ENCODE peak calls at places on chromosomes 2 and 18, in four cellular contexts. One of them, this sample, is unnamed.

GRCh38 chr2:45577426-45577825 is 33.6 kb downstream of the SRBD1 start:
- DNase-seq in HFFc6: no peak
- DNase-seq in endothelial cell of umbilical vein: no peak
- DNase-seq in fibroblast of lung: no peak
- DNase-seq in this sample: no peak

GRCh38 chr2:216574046-216574445 is 59.2 kb upstream of the IGFBP2 start:
- DNase-seq in HFFc6: no peak
- DNase-seq in endothelial cell of umbilical vein: no peak
- DNase-seq in fibroblast of lung: no peak
- DNase-seq in this sample: no peak

GRCh38 chr2:234178309-234179030 is 128.0 kb downstream of the SPP2 start:
- DNase-seq in HFFc6: no peak
- DNase-seq in endothelial cell of umbilical vein: peak
- DNase-seq in fibroblast of lung: no peak
- DNase-seq in this sample: no peak

GRCh38 chr2:145599761-145600160 is 1079.8 kb upstream of the ZEB2 start:
- DNase-seq in HFFc6: peak
- DNase-seq in endothelial cell of umbilical vein: no peak
- DNase-seq in fibroblast of lung: peak
- DNase-seq in this sample: no peak

GRCh38 chr2:95359501-95359930 is 43.0 kb upstream of the FAHD2A start:
- DNase-seq in HFFc6: no peak
- DNase-seq in endothelial cell of umbilical vein: no peak
- DNase-seq in fibroblast of lung: no peak
- DNase-seq in this sample: no peak

GRCh38 chr2:162929571-162929970 is 91.0 kb upstream of the KCNH7 start:
- DNase-seq in HFFc6: no peak
- DNase-seq in endothelial cell of umbilical vein: no peak
- DNase-seq in fibroblast of lung: no peak
- DNase-seq in this sample: no peak

GRCh38 chr2:25176541-25177368 is 8.4 kb upstream of the POMC start:
- DNase-seq in HFFc6: no peak
- DNase-seq in endothelial cell of umbilical vein: no peak
- DNase-seq in fibroblast of lung: no peak
- DNase-seq in this sample: no peak

GRCh38 chr18:32770651-32771168 is 2.1 kb downstream of the KLHL14 start:
- DNase-seq in HFFc6: no peak
- DNase-seq in endothelial cell of umbilical vein: no peak
- DNase-seq in fibroblast of lung: no peak
- DNase-seq in this sample: no peak

GRCh38 chr2:104870249-104870816 is 16.4 kb downstream of the POU3F3 start:
- DNase-seq in HFFc6: no peak
- DNase-seq in endothelial cell of umbilical vein: no peak
- DNase-seq in fibroblast of lung: no peak
- DNase-seq in this sample: no peak

GRCh38 chr2:202335791-202336467 is 40.2 kb upstream of the BMPR2 start:
- DNase-seq in HFFc6: no peak
- DNase-seq in endothelial cell of umbilical vein: peak
- DNase-seq in fibroblast of lung: no peak
- DNase-seq in this sample: no peak

GRCh38 chr18:41113885-41114482 is 841.0 kb upstream of the PIK3C3 start:
- DNase-seq in HFFc6: no peak
- DNase-seq in endothelial cell of umbilical vein: no peak
- DNase-seq in fibroblast of lung: peak
- DNase-seq in this sample: no peak

GRCh38 chr2:35410431-35411061 is 945.0 kb upstream of the CRIM1 start:
- DNase-seq in HFFc6: peak
- DNase-seq in endothelial cell of umbilical vein: peak
- DNase-seq in fibroblast of lung: peak
- DNase-seq in this sample: no peak

GRCh38 chr2:23427976-23428375 is 43.0 kb downstream of the KLHL29 start:
- DNase-seq in HFFc6: no peak
- DNase-seq in endothelial cell of umbilical vein: no peak
- DNase-seq in fibroblast of lung: no peak
- DNase-seq in this sample: no peak

GRCh38 chr2:169259402-169259801 is 102.9 kb downstream of the LRP2 start:
- DNase-seq in HFFc6: no peak
- DNase-seq in endothelial cell of umbilical vein: no peak
- DNase-seq in fibroblast of lung: no peak
- DNase-seq in this sample: no peak

GRCh38 chr18:59593291-59593717 is 103.9 kb downstream of the CCBE1 start:
- DNase-seq in HFFc6: peak
- DNase-seq in endothelial cell of umbilical vein: no peak
- DNase-seq in fibroblast of lung: no peak
- DNase-seq in this sample: peak

GRCh38 chr2:169087757-169088379 is 18.5 kb downstream of the DHRS9 start:
- DNase-seq in HFFc6: no peak
- DNase-seq in endothelial cell of umbilical vein: no peak
- DNase-seq in fibroblast of lung: no peak
- DNase-seq in this sample: no peak

GRCh38 chr2:173077506-173078177 is 2.0 kb downstream of the MAP3K20 start:
- DNase-seq in HFFc6: no peak
- DNase-seq in endothelial cell of umbilical vein: peak
- DNase-seq in fibroblast of lung: peak
- DNase-seq in this sample: no peak

GRCh38 chr2:150271952-150272351 is 215.5 kb downstream of the RND3 start:
- DNase-seq in HFFc6: peak
- DNase-seq in endothelial cell of umbilical vein: no peak
- DNase-seq in fibroblast of lung: peak
- DNase-seq in this sample: no peak

GRCh38 chr2:30894498-30895119 is 87.4 kb upstream of the CAPN13 start:
- DNase-seq in HFFc6: no peak
- DNase-seq in endothelial cell of umbilical vein: no peak
- DNase-seq in fibroblast of lung: no peak
- DNase-seq in this sample: no peak

GRCh38 chr2:118865106-118865505 is 17.7 kb upstream of the EN1 start:
- DNase-seq in HFFc6: peak
- DNase-seq in endothelial cell of umbilical vein: peak
- DNase-seq in fibroblast of lung: peak
- DNase-seq in this sample: no peak

DNA sequence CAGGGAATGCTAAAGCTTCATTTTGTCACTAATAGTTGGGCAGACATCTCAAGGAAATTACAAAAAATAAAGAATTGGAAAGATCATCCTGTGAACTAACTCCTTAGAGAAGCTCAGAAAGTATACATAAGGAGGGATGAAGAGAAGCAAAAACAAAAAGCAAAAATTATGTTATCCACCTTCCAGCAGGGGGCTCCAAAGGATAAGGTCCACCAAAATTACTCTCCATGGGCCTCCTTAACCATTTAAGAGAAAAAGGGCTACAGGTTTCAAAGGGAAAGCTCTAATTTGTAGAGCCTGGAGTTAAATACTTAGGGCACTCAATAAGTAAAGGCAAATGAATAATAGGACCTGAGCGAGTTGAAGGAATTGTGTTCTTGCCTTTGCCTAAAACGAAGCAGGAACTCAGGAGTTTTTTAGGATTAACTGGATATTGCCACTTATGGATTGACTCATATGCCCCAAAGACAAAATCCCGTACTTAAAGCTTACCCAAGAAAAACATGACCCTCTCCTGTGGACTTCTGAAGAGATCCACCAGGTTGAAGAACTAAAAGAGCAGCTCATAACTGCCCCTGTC is 1167.9 kb downstream of the DSC3 start:
- DNase-seq in HFFc6: peak
- DNase-seq in endothelial cell of umbilical vein: peak
- DNase-seq in fibroblast of lung: peak
- DNase-seq in this sample: no peak
- TF ChIP-seq CTCF in HFFc6: peak
- TF ChIP-seq CTCF in endothelial cell of umbilical vein: peak
- TF ChIP-seq CTCF in fibroblast of lung: peak
- TF ChIP-seq CTCF in this sample: peak

DNA sequence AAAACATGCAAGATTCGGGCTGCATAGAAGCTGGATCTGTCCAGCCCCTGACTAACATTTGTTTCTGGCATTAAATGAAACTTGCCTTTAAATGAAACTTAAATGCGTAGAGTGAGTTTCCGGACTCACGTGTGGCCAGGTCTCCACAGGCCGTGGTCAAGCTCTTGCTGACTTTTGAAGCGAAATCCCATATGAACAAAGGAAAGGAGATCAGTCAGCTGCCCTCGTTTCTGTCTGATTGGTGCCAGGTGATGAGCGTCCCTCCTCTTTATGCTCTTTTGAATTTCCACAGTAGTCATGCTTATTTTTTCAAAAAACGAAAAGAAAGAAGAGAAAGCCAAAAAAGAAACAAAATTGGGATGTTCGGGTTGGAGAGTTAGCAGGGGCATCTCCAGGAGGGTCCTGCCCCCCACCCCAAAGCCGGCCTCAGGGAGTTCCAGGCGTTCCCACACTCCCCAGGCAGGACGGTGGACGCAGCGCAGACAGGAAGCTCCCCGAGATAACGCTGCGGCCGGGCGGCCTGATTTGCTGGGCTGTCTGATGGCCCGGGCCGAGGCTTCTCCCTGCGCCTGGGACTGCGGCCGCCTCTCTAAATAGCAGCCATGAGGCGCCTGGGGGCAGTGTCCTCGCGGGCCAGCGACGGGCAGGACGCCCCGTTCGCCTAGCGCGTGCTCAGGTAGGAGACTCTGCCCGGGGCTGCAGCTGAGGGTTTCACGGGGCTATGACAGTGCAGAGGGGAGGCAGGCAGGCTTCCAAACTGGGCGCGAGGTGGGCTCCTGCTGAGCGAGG is at the start of gene COLEC11:
- DNase-seq in HFFc6: no peak
- DNase-seq in endothelial cell of umbilical vein: peak
- DNase-seq in fibroblast of lung: no peak
- DNase-seq in this sample: no peak
- TF ChIP-seq CTCF in HFFc6: peak
- TF ChIP-seq CTCF in endothelial cell of umbilical vein: no peak
- TF ChIP-seq CTCF in fibroblast of lung: peak
- TF ChIP-seq CTCF in this sample: peak

GRCh38 chr2:208819190-208819589 is 412.6 kb downstream of the PTH2R start:
- DNase-seq in HFFc6: no peak
- DNase-seq in endothelial cell of umbilical vein: no peak
- DNase-seq in fibroblast of lung: no peak
- DNase-seq in this sample: no peak

GRCh38 chr2:208820289-208820688 is 413.7 kb downstream of the PTH2R start:
- DNase-seq in HFFc6: no peak
- DNase-seq in endothelial cell of umbilical vein: no peak
- DNase-seq in fibroblast of lung: no peak
- DNase-seq in this sample: no peak
- TF ChIP-seq CTCF in HFFc6: peak
- TF ChIP-seq CTCF in endothelial cell of umbilical vein: no peak
- TF ChIP-seq CTCF in fibroblast of lung: no peak
- TF ChIP-seq CTCF in this sample: no peak

GRCh38 chr2:132654968-132655367 is 15.0 kb downstream of the LYPD1 start:
- DNase-seq in HFFc6: no peak
- DNase-seq in endothelial cell of umbilical vein: no peak
- DNase-seq in fibroblast of lung: no peak
- DNase-seq in this sample: no peak

GRCh38 chr2:132656213-132656612 is 13.8 kb downstream of the LYPD1 start:
- DNase-seq in HFFc6: peak
- DNase-seq in endothelial cell of umbilical vein: no peak
- DNase-seq in fibroblast of lung: peak
- DNase-seq in this sample: no peak

GRCh38 chr2:132652501-132652900 is 17.5 kb downstream of the LYPD1 start:
- DNase-seq in HFFc6: no peak
- DNase-seq in endothelial cell of umbilical vein: no peak
- DNase-seq in fibroblast of lung: no peak
- DNase-seq in this sample: no peak

GRCh38 chr2:132646805-132647115 is 23.2 kb downstream of the LYPD1 start:
- DNase-seq in HFFc6: no peak
- DNase-seq in endothelial cell of umbilical vein: no peak
- DNase-seq in fibroblast of lung: no peak
- DNase-seq in this sample: no peak

DNA sequence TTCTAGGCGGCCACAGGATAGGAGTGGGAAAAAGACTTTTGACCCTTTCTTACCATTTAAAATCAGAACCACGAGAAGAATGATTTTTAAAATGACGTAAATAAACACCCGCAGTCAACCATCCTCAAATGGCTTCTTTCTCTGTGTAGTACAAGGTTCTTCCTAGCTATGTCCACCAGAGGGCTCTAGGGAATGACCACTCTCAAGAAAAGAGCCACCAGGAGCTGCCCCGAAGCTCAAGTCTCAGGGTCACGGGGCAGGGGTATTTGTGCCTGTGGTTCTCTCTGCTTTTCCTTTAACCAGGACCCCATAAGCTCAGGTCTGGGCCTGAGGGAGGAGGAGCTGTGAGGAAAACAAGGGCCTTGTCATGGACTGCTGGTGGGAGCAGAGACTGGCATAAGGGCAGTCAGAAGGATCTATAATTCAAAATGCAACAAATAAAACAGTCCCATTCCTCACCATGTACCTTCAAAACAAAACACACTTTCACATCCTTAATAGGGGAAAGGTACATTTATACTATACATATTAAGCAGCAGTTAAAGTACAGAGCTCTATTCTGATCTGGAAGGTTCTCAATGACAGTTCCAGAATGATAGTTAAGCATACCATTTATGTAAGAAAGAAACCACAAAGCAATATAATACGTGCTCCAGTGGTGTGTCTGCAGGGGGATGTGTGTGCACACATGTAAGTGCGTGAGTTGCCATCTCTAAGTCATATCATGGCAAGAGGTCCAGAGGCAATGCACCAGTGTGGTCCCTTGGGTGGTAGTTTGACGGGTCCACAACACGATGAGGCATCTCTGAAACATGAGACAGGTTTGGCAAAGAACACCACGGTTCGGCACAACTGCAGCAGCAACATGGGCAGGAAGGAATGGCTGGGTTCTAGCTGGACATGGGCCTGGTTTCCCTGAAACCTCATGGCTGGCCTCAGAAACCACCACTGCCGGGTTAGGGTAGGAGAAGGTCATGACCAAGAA is 18.6 kb downstream of the LYPD1 start:
- DNase-seq in HFFc6: peak
- DNase-seq in endothelial cell of umbilical vein: peak
- DNase-seq in fibroblast of lung: peak
- DNase-seq in this sample: no peak
- TF ChIP-seq CTCF in HFFc6: peak
- TF ChIP-seq CTCF in endothelial cell of umbilical vein: peak
- TF ChIP-seq CTCF in fibroblast of lung: peak
- TF ChIP-seq CTCF in this sample: peak

DNA sequence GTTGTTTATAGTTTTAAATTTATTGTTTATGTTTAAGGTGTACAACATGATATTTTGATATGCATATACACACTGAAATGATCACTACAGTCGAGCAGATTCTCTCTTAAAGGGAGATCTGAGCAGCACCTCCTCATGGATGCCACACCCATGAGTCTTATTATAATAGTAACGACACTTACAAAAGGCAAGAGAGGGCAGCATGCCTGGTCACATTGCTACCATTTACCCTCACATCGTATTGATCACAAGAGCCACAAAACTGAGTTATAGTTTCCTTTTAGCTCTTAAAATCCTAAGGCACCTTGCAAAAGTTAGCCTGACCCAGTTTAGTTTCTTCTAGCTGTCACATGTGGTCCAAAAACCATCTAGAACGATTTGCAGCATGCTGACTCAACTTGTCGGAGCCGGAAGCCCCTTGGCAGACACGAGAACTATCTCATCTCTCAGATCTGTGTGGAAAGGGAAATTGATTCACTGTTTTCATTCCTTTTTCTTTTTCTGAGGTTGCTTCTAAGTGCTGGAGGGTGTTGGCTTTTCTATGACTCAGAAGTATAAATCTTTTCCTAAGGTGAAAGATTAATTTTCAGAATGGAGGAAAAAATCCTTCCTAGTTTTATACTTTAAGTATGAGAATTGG is 85.3 kb downstream of the CDC42EP3 start:
- DNase-seq in HFFc6: peak
- DNase-seq in endothelial cell of umbilical vein: peak
- DNase-seq in fibroblast of lung: peak
- DNase-seq in this sample: no peak
- TF ChIP-seq CTCF in HFFc6: no peak
- TF ChIP-seq CTCF in endothelial cell of umbilical vein: no peak
- TF ChIP-seq CTCF in fibroblast of lung: no peak
- TF ChIP-seq CTCF in this sample: no peak

GRCh38 chr2:63818276-63818675 is 23.4 kb upstream of the UGP2 start:
- DNase-seq in HFFc6: no peak
- DNase-seq in endothelial cell of umbilical vein: no peak
- DNase-seq in fibroblast of lung: no peak
- DNase-seq in this sample: no peak
- TF ChIP-seq CTCF in HFFc6: no peak
- TF ChIP-seq CTCF in endothelial cell of umbilical vein: no peak
- TF ChIP-seq CTCF in fibroblast of lung: no peak
- TF ChIP-seq CTCF in this sample: no peak

This sample was measured in AG09319.